ENCODE peak calls at places on chromosomes 3 and 15, in five cellular contexts. T, X, A, U and Z are unnamed samples.
A peak's percentile ranks its signal among the peaks of the same experiment; 100 is the strongest.

GRCh38 chr15:43204016-43204901 is 16.6 kb downstream of the EPB42 start:
- DNase-seq in A (peak; percentile 85), T (peak; percentile 50), X (no peak), U (no peak), Z (no peak)

GRCh38 chr3:173599673-173600072 is 202.1 kb downstream of the NLGN1 start:
- DNase-seq in X (no peak), T (no peak), A (no peak), U (no peak), Z (no peak)

GRCh38 chr15:39358441-39359041 is 222.3 kb upstream of the THBS1 start:
- DNase-seq in T (no peak), X (no peak), A (peak; percentile 39), U (no peak), Z (no peak)

GRCh38 chr3:138933981-138934691 is 12.8 kb downstream of the FOXL2 start:
- DNase-seq in T (no peak), A (no peak), U (no peak), X (no peak), Z (no peak)

GRCh38 chr3:45112939-45113338 is 33.2 kb downstream of the CDCP1 start:
- DNase-seq in A (peak; percentile 3), U (no peak), T (no peak), X (no peak), Z (no peak)

GRCh38 chr15:39587291-39587909 is 6.5 kb downstream of the THBS1 start:
- DNase-seq in U (no peak), T (no peak), X (no peak), A (no peak), Z (no peak)

GRCh38 chr3:148605551-148605950 is 92.2 kb upstream of the AGTR1 start:
- DNase-seq in X (no peak), U (no peak), T (no peak), A (no peak), Z (no peak)

GRCh38 chr15:87816016-87816415 is 440.5 kb downstream of the NTRK3 start:
- DNase-seq in T (no peak), X (no peak), U (no peak), A (no peak), Z (no peak)

GRCh38 chr3:106215047-106215446 is 346.2 kb upstream of the CBLB start:
- DNase-seq in T (no peak), U (no peak), A (no peak), X (no peak), Z (no peak)